ENCODE peak calls at places on chromosomes 12 and 14, in nine cellular contexts. I, A, G, Z, F, O, J, Q and L are unnamed samples.
A peak's percentile ranks its signal among the peaks of the same experiment; 100 is the strongest.

GRCh38 chr12:12979731-12980259 is 20.3 kb downstream of the HEBP1 start:
- DNase-seq in O (no peak), G (no peak), F (no peak), Q (no peak), A (peak; percentile 86), Z (peak; percentile 93), I (no peak), J (no peak), L (no peak)

GRCh38 chr12:75722714-75723200 is 211.3 kb upstream of the KRR1 start:
- DNase-seq in J (peak; percentile 88), G (no peak), F (peak; percentile 41), I (no peak), Z (peak; percentile 90), O (peak; percentile 1), Q (peak; percentile 11), A (peak; percentile 83), L (peak; percentile 39)

GRCh38 chr12:29398495-29398894 is 17.5 kb upstream of the ERGIC2 start:
- DNase-seq in I (no peak), G (no peak), J (no peak), A (no peak), O (no peak), Z (no peak), Q (no peak), F (no peak), L (no peak)

GRCh38 chr12:32353540-32353939 is 45.8 kb upstream of the FGD4 start:
- DNase-seq in J (no peak), F (no peak), I (no peak), Z (no peak), A (no peak), Q (no peak), G (no peak), O (no peak), L (no peak)

GRCh38 chr14:101347893-101348777 is 213.2 kb upstream of the DIO3 start:
- DNase-seq in F (no peak), G (no peak), A (no peak), O (no peak), Z (no peak), J (no peak), Q (no peak), I (no peak), L (no peak)

GRCh38 chr12:28065889-28066630 is 93.5 kb upstream of the PTHLH start:
- DNase-seq in A (no peak), Z (no peak), F (no peak), G (no peak), I (no peak), Q (no peak), O (no peak), J (no peak), L (no peak)

GRCh38 chr14:26081043-26081442 is 516.8 kb downstream of the NOVA1 start:
- DNase-seq in A (no peak), G (no peak), Q (no peak), F (no peak), I (no peak), Z (no peak), O (no peak), J (no peak), L (no peak)

GRCh38 chr14:56118611-56119181 is 485 bp downstream of the PELI2 start:
- DNase-seq in Z (peak; percentile 58), J (peak; percentile 71), I (peak; percentile 70), Q (peak; percentile 34), G (peak; percentile 86), F (peak; percentile 38), A (no peak), O (no peak), L (peak; percentile 28)

GRCh38 chr12:131505561-131505960 is 205.3 kb upstream of the SFSWAP start:
- DNase-seq in G (no peak), O (no peak), Z (no peak), Q (no peak), F (no peak), A (no peak), J (no peak), I (no peak), L (no peak)

GRCh38 chr12:122085571-122085970 is 7.0 kb downstream of the MLXIP start:
- DNase-seq in A (no peak), F (no peak), J (peak; percentile 6), Z (no peak), Q (no peak), I (no peak), O (no peak), G (no peak), L (no peak)

DNA sequence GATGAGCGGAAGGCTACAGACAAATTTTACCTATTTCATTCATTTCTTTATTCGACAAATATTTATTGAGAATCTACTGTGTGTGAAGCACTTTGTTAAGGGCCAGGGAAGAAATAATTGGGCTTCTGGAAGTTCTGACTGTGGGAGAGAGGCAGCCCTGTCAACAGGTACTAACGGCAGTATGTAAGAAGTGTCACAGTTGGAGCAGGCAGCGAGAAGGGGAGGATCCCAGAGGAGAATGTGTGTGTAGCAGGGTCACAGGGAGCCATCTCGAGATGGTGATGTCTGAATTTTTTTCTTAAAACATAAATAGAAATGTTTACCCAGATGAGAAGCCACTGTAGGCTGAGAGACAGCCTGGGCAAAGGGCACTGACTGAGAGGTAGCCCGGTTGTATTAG is 163.3 kb upstream of the SLC38A2 start:
- DNase-seq in J (no peak), Q (no peak), G (no peak), O (no peak), A (peak; percentile 24), F (no peak), I (no peak), Z (no peak), L (no peak)
- H3K4me1 ChIP-seq in J (peaks cover 7% of the 10 kb centered on the region), Q (no peaks in the 10 kb centered on the region), G (no peaks in the 10 kb centered on the region), O (no peaks in the 10 kb centered on the region), A (peaks cover 11% of the 10 kb centered on the region), F (no peaks in the 10 kb centered on the region), I (peaks cover 4% of the 10 kb centered on the region), Z (peaks cover 24% of the 10 kb centered on the region), L (no peaks in the 10 kb centered on the region)

GRCh38 chr12:133234971-133235370 is 706 bp downstream of the ANHX start:
- DNase-seq in O (no peak), I (no peak), G (no peak), A (no peak), F (no peak), Z (no peak), J (no peak), Q (no peak), L (no peak)

GRCh38 chr12:133233993-133234564 is 1.6 kb downstream of the ANHX start:
- DNase-seq in Q (no peak), O (no peak), A (no peak), Z (no peak), I (no peak), J (no peak), F (no peak), G (no peak), L (no peak)

GRCh38 chr12:133235401-133236112 is at the start of gene ANHX:
- DNase-seq in I (no peak), Z (no peak), J (no peak), Q (no peak), O (no peak), F (no peak), A (no peak), G (no peak), L (no peak)

GRCh38 chr12:133236556-133236955 is 879 bp upstream of the ANHX start:
- DNase-seq in Q (no peak), O (no peak), Z (no peak), F (no peak), J (no peak), A (no peak), G (no peak), I (no peak), L (no peak)

DNA sequence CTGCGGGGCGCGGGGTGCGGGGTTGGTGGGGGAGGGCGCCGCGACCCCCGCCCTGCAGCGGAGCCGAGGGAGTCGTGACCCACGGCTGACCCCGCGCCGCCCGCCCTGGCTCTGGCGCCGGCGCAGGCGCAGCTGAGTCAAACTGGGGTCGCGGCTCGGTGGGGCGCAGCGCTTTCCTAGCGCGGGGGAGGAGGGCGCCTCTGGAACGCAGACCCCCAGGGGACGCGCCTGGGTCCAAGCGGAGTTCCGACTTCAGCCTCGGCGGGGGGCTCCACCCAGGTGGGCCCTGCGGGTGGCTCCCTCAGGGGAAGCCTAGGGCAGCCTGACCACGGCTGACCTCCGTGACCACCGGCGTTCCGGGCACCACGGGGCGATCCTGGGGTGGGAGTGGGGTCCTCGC is 467 bp upstream of the ANHX start:
- DNase-seq in A (no peak), Z (no peak), G (no peak), Q (no peak), F (no peak), O (no peak), I (no peak), J (no peak), L (no peak)
- H3K9me3 ChIP-seq in A (peaks cover 69% of the 10 kb centered on the region), Z (peaks cover 5% of the 10 kb centered on the region), G (no peaks in the 10 kb centered on the region), Q (peaks cover 53% of the 10 kb centered on the region), F (no peaks in the 10 kb centered on the region), O (no peaks in the 10 kb centered on the region), I (peaks cover 4% of the 10 kb centered on the region), J (no peaks in the 10 kb centered on the region), L (no peaks in the 10 kb centered on the region)

DNA sequence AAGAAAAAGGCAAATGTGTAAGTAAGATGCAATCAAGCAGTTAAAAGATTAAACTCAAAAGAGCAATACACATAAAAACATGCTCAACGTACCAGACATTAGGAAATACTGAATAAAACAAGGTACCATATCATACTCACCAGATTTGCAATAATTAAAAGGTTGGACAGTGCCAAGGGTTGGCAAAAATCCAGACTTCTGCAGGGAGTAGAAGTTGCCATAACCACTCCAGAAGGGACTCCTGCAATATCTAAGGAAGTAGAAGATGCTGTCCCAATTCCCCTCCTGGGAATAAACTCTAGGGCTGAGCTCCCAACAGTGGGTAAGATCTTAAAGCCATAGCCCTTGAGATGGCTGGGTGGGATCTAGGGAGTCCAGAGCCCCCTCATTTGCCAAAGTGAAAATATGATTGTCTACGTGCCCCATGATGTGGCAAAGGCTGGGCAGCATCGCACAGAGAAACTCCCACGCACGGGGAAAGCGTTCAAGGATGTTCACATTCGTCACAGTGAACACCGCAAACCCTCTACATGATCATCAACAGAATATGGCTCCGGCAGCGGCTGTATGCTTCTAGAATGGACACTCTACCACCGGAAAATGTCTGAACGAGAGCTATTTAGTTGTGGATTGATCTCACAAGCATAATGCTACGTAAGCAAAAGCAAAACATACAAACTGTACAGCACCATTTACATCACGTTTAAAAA is 12.3 kb downstream of the KCTD10 start:
- DNase-seq in Q (no peak), J (peak; percentile 63), A (no peak), G (no peak), F (no peak), O (no peak), I (no peak), Z (peak; percentile 50), L (no peak)
- H3K4me1 ChIP-seq in Q (peaks cover 7% of the 10 kb centered on the region), J (peaks cover 92% of the 10 kb centered on the region), A (peaks cover 39% of the 10 kb centered on the region), G (peaks cover 6% of the 10 kb centered on the region), F (peaks cover 28% of the 10 kb centered on the region), O (no peaks in the 10 kb centered on the region), I (peaks cover 97% of the 10 kb centered on the region), Z (peaks cover 85% of the 10 kb centered on the region), L (peaks cover 16% of the 10 kb centered on the region)

GRCh38 chr12:133057446-133057845 is 20.1 kb downstream of the ZNF84 start:
- DNase-seq in O (no peak), G (no peak), J (no peak), I (no peak), Q (no peak), A (peak; percentile 29), Z (no peak), F (no peak), L (no peak)

GRCh38 chr12:133058203-133059125 is 21.2 kb downstream of the ZNF84 start:
- DNase-seq in I (no peak), A (peak; percentile 34), Q (no peak), F (no peak), O (no peak), J (no peak), Z (no peak), G (no peak), L (no peak)

GRCh38 chr12:133063556-133063955 is 17.2 kb upstream of the ZNF140 start:
- DNase-seq in F (no peak), G (no peak), A (no peak), J (no peak), Z (no peak), I (no peak), O (no peak), Q (no peak), L (no peak)

GRCh38 chr12:133061954-133062353 is 18.8 kb upstream of the ZNF140 start:
- DNase-seq in I (no peak), J (no peak), O (no peak), A (no peak), F (no peak), Q (no peak), Z (no peak), G (no peak), L (no peak)
- H3K9me3 ChIP-seq in I (peaks cover 100% of the 10 kb centered on the region), J (peaks cover 63% of the 10 kb centered on the region), O (peaks cover 94% of the 10 kb centered on the region), A (peaks cover 97% of the 10 kb centered on the region), F (peaks cover 32% of the 10 kb centered on the region), Q (peaks cover 100% of the 10 kb centered on the region), Z (peaks cover 99% of the 10 kb centered on the region), G (peaks cover 39% of the 10 kb centered on the region), L (peaks cover 31% of the 10 kb centered on the region)